ENCODE peak calls at places on chromosome 19, in seven cellular contexts. Q, B, V, R, X, D and K are unnamed samples.

GRCh38 chr19:19171821-19172532 is 1.9 kb upstream of the MEF2B start:
- DNase-seq in Q (no peak), B (no peak), V (peak), R (no peak), X (peak), D (no peak), K (peak)

GRCh38 chr19:46515879-46516350 is 20.2 kb upstream of the PNMA8B start:
- DNase-seq in Q (no peak), B (peak), V (no peak), R (no peak), X (peak), D (peak), K (no peak)

GRCh38 chr19:32570081-32570785 is 10.8 kb upstream of the PDCD5 start:
- DNase-seq in Q (peak), B (peak), V (peak), R (no peak), X (peak), D (peak), K (peak)

GRCh38 chr19:43620061-43621001 is 902 bp upstream of the ZNF428 start:
- DNase-seq in Q (no peak), B (no peak), V (no peak), R (no peak), X (no peak), D (no peak), K (peak)

GRCh38 chr19:49664171-49665070 is 1.2 kb downstream of the IRF3 start:
- DNase-seq in Q (peak), B (peak), V (peak), R (peak), X (peak), D (peak), K (peak)

GRCh38 chr19:55958356-55958755 is 10.7 kb downstream of the NLRP8 start:
- DNase-seq in Q (no peak), B (peak), V (no peak), R (no peak), X (no peak), D (peak), K (no peak)

GRCh38 chr19:46863818-46864629 is 3.2 kb downstream of the ARHGAP35 start:
- DNase-seq in Q (no peak), B (peak), V (no peak), R (no peak), X (no peak), D (peak), K (peak)

GRCh38 chr19:4425531-4425930 is 23.1 kb downstream of the CHAF1A start:
- DNase-seq in Q (no peak), B (no peak), V (no peak), R (no peak), X (no peak), D (no peak), K (no peak)

GRCh38 chr19:403221-404036 is 5.5 kb downstream of the C2CD4C start:
- DNase-seq in Q (no peak), B (no peak), V (peak), R (no peak), X (no peak), D (no peak), K (no peak)

GRCh38 chr19:48874309-48875135 is 2.3 kb downstream of the PPP1R15A start:
- DNase-seq in Q (peak), B (peak), V (peak), R (peak), X (no peak), D (peak), K (no peak)

GRCh38 chr19:33780746-33781145 is 15.9 kb upstream of the KCTD15 start:
- DNase-seq in Q (no peak), B (no peak), V (no peak), R (no peak), X (no peak), D (no peak), K (no peak)

GRCh38 chr19:46404884-46405658 is 8.3 kb downstream of the CCDC8 start:
- DNase-seq in Q (no peak), B (peak), V (peak), R (no peak), X (peak), D (no peak), K (peak)

GRCh38 chr19:53977429-53977990 is 13.9 kb upstream of the CACNG6 start:
- DNase-seq in Q (peak), B (peak), V (peak), R (peak), X (peak), D (peak), K (peak)

GRCh38 chr19:3466630-3467029 is 13.7 kb downstream of the SMIM24 start:
- DNase-seq in Q (no peak), B (no peak), V (no peak), R (peak), X (no peak), D (no peak), K (no peak)

GRCh38 chr19:42396248-42396541 is 6.1 kb upstream of the CNFN start:
- DNase-seq in Q (no peak), B (no peak), V (no peak), R (no peak), X (peak), D (no peak), K (no peak)

GRCh38 chr19:42653841-42654240 is 59.1 kb upstream of the CEACAM8 start:
- DNase-seq in Q (no peak), B (no peak), V (no peak), R (no peak), X (no peak), D (no peak), K (no peak)

GRCh38 chr19:31285744-31286143 is 63.5 kb downstream of the TSHZ3 start:
- DNase-seq in Q (no peak), B (no peak), V (no peak), R (no peak), X (no peak), D (no peak), K (no peak)

GRCh38 chr19:11612816-11613511 is 15.7 kb downstream of the ZNF627 start:
- DNase-seq in Q (no peak), B (no peak), V (no peak), R (no peak), X (peak), D (no peak), K (no peak)

GRCh38 chr19:15810335-15810734 is 5.1 kb downstream of the OR10H1 start:
- DNase-seq in Q (no peak), B (peak), V (no peak), R (no peak), X (peak), D (peak), K (no peak)

GRCh38 chr19:46495789-46496099 is at the start of gene PNMA8B:
- DNase-seq in Q (peak), B (no peak), V (peak), R (peak), X (peak), D (no peak), K (peak)

GRCh38 chr19:34120846-34121639 is 51.3 kb upstream of the LSM14A start:
- DNase-seq in Q (peak), B (peak), V (no peak), R (no peak), X (peak), D (no peak), K (no peak)

GRCh38 chr19:46951236-46951986 is 68.2 kb upstream of the NPAS1 start:
- DNase-seq in Q (no peak), B (peak), V (no peak), R (no peak), X (no peak), D (no peak), K (no peak)

GRCh38 chr19:32674153-32674958 is 624 bp downstream of the ANKRD27 start:
- DNase-seq in Q (no peak), B (no peak), V (no peak), R (no peak), X (no peak), D (no peak), K (peak)

GRCh38 chr19:3639479-3639878 is 12.9 kb upstream of the CACTIN start:
- DNase-seq in Q (no peak), B (no peak), V (no peak), R (no peak), X (no peak), D (no peak), K (no peak)

GRCh38 chr19:49339364-49340068 is 4.3 kb downstream of the CD37 start:
- DNase-seq in Q (peak), B (peak), V (peak), R (peak), X (no peak), D (no peak), K (peak)

GRCh38 chr19:1813197-1813836 is 1.2 kb upstream of the ATP8B3 start:
- DNase-seq in Q (peak), B (no peak), V (no peak), R (no peak), X (no peak), D (no peak), K (no peak)
- TF ChIP-seq CTCF in Q (peak), B (peak), V (no peak), R (no peak), X (no peak), D (peak), K (no peak)

GRCh38 chr19:58468216-58468839 is 1.4 kb downstream of the ZNF324 start:
- DNase-seq in Q (no peak), B (peak), V (no peak), R (no peak), X (no peak), D (no peak), K (no peak)

GRCh38 chr19:58469241-58470013 is 2.5 kb downstream of the ZNF324 start:
- DNase-seq in Q (no peak), B (no peak), V (no peak), R (no peak), X (no peak), D (no peak), K (no peak)

GRCh38 chr19:58471736-58472135 is 4.4 kb upstream of the ZNF446 start:
- DNase-seq in Q (no peak), B (no peak), V (no peak), R (no peak), X (no peak), D (no peak), K (no peak)

GRCh38 chr19:58466089-58466759 is 656 bp upstream of the ZNF324 start:
- DNase-seq in Q (no peak), B (no peak), V (no peak), R (no peak), X (peak), D (no peak), K (no peak)

GRCh38 chr19:58466760-58467589 is at the start of gene ZNF324:
- DNase-seq in Q (peak), B (peak), V (peak), R (peak), X (peak), D (peak), K (peak)
- TF ChIP-seq CTCF in Q (no peak), B (peak), V (no peak), R (no peak), X (peak), D (no peak), K (no peak)

DNA sequence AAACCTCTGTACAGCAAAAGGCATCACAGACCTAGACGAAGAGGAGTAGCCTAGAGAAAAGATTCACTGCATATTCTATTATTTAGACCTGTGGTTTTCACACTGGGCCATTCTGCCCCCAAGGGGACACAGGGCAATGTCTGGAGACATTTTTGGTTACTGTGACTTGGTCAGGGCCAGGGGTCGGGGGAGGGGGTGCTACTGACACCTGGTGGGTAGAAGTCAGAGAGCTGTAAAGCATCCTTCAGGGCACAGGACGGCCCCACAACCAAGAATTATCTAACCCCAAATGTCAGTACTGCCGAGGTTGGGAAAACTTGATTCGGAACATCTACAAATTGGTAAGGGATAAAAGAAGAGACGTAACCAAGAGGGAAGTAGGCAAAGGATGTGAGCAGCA is 11.3 kb downstream of the ELAVL1 start:
- DNase-seq in Q (no peak), B (no peak), V (no peak), R (no peak), X (peak), D (no peak), K (no peak)
- TF ChIP-seq CTCF in Q (no peak), B (peak), V (no peak), R (no peak), X (peak), D (no peak), K (no peak)

DNA sequence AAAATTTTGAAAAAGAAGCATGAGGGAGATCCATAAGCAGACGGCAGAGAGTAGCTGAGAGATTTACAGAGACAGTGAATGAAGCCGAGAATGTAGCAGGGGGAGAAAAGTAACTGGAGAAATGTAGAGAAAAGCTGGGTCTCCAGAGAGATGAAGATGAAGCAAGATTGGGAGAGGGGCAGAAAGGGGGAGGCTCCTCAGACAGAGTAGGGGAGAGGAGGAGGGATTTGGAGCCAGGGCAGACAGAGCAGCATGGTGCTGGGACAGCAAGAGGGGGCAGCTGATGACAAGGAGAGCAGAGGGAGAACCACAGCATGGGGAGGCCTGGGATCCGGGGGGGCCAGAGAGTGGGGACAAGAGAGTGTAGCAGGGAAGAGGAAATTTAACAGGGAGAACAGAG is 933 bp downstream of the ZNF610 start:
- DNase-seq in Q (no peak), B (no peak), V (no peak), R (no peak), X (no peak), D (no peak), K (peak)
- TF ChIP-seq CTCF in Q (no peak), B (no peak), V (no peak), R (no peak), X (no peak), D (no peak), K (no peak)

DNA sequence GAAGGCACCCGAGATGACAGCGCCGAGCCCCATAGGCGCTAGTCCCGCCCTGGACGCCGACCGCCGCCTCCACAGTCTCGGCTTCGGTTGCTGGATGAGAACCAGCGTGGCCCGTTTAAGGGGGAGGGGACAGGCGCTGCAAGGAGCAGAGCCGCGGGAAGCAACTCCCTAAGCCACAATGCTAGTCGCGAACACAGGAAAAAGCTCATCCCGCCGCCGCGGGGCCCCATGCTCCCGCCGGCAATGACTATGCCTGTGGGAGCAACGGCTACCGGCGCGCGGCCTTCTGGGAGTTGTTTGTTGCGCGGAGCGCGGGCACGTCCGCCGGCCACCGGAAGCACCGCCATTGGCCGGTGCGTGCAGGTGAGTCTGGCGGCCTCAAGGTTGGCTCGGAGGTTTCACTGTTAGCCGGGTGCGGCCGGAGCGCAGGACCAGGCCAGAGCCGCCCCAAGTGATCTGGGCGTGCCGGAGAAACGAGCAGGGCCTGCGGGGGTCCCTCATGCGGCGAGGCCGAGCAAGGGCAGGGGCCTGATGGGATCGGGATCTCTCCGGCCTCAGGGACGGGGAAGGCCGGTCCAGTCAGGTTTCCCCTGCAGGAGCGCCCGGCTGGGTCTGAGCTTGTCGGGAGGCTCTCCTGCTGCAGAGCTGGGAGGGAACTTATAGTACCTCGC is at the start of gene ZNF544:
- DNase-seq in Q (peak), B (peak), V (peak), R (peak), X (peak), D (peak), K (peak)
- TF ChIP-seq CTCF in Q (peak), B (no peak), V (no peak), R (no peak), X (no peak), D (no peak), K (peak)

GRCh38 chr19:10227215-10227971 is 3.7 kb downstream of the S1PR2 start:
- DNase-seq in Q (no peak), B (no peak), V (peak), R (peak), X (no peak), D (peak), K (peak)
- TF ChIP-seq CTCF in Q (no peak), B (peak), V (no peak), R (no peak), X (peak), D (no peak), K (no peak)

GRCh38 chr19:23789246-23789645 is 30.6 kb upstream of the ZNF681 start:
- DNase-seq in Q (no peak), B (no peak), V (no peak), R (no peak), X (no peak), D (no peak), K (no peak)
- TF ChIP-seq CTCF in Q (no peak), B (no peak), V (no peak), R (no peak), X (no peak), D (no peak), K (no peak)

DNA sequence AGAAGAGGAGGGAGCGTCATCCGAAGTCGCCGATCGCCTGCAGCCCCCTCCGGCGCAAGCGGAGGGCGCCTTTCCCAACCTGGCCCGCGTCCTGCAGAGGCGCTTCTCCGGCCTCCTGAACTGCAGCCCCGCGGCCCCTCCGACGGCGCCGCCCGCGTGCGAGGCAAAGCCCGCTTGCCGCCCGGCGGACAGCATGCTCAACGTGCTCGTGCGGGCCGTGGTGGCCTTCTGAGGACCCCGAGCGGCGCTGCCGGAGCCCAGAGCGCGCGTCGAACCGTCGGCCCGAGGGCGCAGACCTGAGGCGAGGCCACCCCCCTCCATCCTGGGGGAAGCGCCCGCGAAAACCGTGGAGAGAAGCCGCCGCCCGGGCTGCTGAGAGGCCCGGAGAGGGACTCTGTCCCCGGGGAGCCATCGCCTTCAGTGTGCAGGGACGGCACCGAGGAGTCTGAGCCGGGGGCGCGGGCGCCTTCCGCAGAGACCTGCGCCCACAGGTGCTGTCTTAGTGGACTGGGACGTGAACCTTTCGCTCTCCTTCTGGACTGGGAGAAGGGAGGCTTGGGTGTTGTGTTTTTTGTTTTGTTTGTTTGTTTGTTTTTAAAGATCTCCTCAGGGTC is 3.5 kb downstream of the IER2 start:
- DNase-seq in Q (peak), B (peak), V (peak), R (peak), X (peak), D (peak), K (peak)
- TF ChIP-seq CTCF in Q (no peak), B (no peak), V (no peak), R (no peak), X (peak), D (no peak), K (no peak)

GRCh38 chr19:5828661-5829566 is 10.6 kb downstream of the FUT6 start:
- DNase-seq in Q (peak), B (no peak), V (no peak), R (no peak), X (peak), D (no peak), K (peak)

GRCh38 chr19:5827342-5827890 is 12.1 kb downstream of the FUT6 start:
- DNase-seq in Q (peak), B (no peak), V (no peak), R (no peak), X (no peak), D (no peak), K (no peak)

GRCh38 chr19:5827891-5828660 is 11.4 kb downstream of the FUT6 start:
- DNase-seq in Q (peak), B (peak), V (peak), R (peak), X (peak), D (peak), K (peak)

GRCh38 chr19:5824791-5825577 is 14.5 kb downstream of the FUT6 start:
- DNase-seq in Q (no peak), B (no peak), V (no peak), R (no peak), X (no peak), D (no peak), K (no peak)

DNA sequence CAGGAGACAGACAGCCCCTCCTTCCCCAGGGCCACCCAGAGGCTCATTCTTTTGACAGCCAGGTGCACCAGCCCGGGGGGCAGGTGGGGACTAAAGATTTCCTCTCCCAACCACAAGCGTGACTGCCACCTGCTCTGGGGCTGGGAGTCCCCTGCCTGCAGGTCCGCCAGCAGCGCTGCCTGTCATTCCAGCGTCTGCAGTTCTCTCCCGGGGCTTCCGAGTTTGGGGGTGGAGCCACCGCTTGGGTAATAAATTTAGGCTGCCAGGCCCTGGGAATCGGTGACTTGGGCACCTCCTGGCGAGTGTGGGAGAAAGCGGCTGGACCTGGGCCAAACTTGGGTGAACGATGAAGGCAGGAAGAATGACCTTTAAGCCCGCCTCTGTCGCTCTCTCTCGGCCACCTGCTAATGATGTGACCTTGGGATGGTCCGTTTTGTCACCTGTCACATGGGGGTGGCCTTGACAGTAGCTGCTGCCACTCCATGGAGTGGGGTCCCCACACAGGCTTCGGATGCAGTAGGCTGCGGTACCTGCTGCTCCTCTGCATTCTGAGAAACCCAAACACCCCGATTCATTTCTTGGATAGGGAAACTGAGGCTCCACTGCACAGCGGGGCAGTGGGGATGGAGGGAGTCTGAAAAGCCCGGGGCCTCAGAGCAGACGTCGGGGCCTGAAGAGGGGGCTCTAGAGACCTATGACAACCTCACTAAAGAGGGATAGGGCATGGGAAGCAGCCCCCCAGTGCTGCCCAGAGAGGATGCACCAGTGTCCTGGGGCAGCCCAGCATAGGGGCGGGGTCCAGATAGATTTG is 12.8 kb downstream of the FUT6 start:
- DNase-seq in Q (peak), B (peak), V (no peak), R (no peak), X (peak), D (peak), K (peak)
- TF ChIP-seq CTCF in Q (peak), B (peak), V (no peak), R (no peak), X (peak), D (no peak), K (peak)

GRCh38 chr19:38656171-38656981 is 8.9 kb downstream of the ACTN4 start:
- DNase-seq in Q (no peak), B (peak), V (no peak), R (no peak), X (no peak), D (peak), K (no peak)
- TF ChIP-seq CTCF in Q (no peak), B (no peak), V (no peak), R (no peak), X (no peak), D (no peak), K (no peak)